ENCODE peak calls at places on chromosomes 16 and 17, in nine cellular contexts. O is T-cell; S is NCI-H774; Y is heart right ventricle; H is bronchial epithelial cell; V is stimulated activated CD8-positive, alpha-beta memory T cell treated with anti-CD3 and anti-CD28 coated beads, Interleukin-7, amount 100 ng/mL, for 48 hours; M is fibroblast of mammary gland; B is NCI-H2081; X is heart left ventricle. T is an unnamed sample.

GRCh38 chr16:81185416-81185815 is 53.1 kb upstream of the BCO1 start:
- DNase-seq in O (no peak), S (no peak), Y (no peak), H (no peak), V (no peak), M (no peak), B (no peak), X (no peak), T (no peak)

GRCh38 chr17:2101448-2102257 is 46.8 kb downstream of the HIC1 start:
- DNase-seq in O (peak), S (peak), Y (peak), H (peak), V (peak), M (no peak), B (peak), X (no peak), T (no peak)

GRCh38 chr16:86099326-86099725 is 200.4 kb downstream of the IRF8 start:
- DNase-seq in O (no peak), S (no peak), Y (no peak), H (no peak), V (no peak), M (no peak), B (no peak), X (no peak), T (no peak)

GRCh38 chr16:85261657-85262557 is 149.6 kb upstream of the CIBAR2 start:
- DNase-seq in O (no peak), S (no peak), Y (no peak), H (no peak), V (no peak), M (no peak), B (no peak), X (no peak), T (no peak)

GRCh38 chr16:2028620-2029220 is 2.0 kb downstream of the NHERF2 start:
- DNase-seq in O (no peak), S (no peak), Y (no peak), H (no peak), V (no peak), M (no peak), B (no peak), X (no peak), T (no peak)

GRCh38 chr16:67415872-67416793 is at the start of gene ZDHHC1:
- DNase-seq in O (no peak), S (peak), Y (peak), H (peak), V (peak), M (peak), B (peak), X (peak), T (peak)

GRCh38 chr16:54027126-54027922 is 259.3 kb downstream of the IRX3 start:
- DNase-seq in O (no peak), S (no peak), Y (no peak), H (peak), V (no peak), M (peak), B (no peak), X (no peak), T (no peak)

GRCh38 chr16:51155199-51155607 is 4.1 kb upstream of the SALL1 start:
- DNase-seq in O (no peak), S (no peak), Y (no peak), H (no peak), V (no peak), M (no peak), B (no peak), X (no peak), T (no peak)